ENCODE peak calls at places on chromosomes 11 and 22, in five cellular contexts. B is cardiac fibroblast, W is breast epithelium, R is left lung, J is bronchial epithelial cell. C is an unnamed sample.

GRCh38 chr22:42353883-42354727 is 78.1 kb downstream of the NFAM1 start:
- DNase-seq in J (no peak), W (no peak), R (no peak), B (no peak), C (peak)

GRCh38 chr11:63698976-63699733 is 17.9 kb downstream of the RTN3 start:
- DNase-seq in B (peak), R (no peak), W (no peak), J (no peak), C (no peak)

GRCh38 chr11:59030037-59030436 is 56.1 kb upstream of the GLYATL1B start:
- DNase-seq in W (no peak), J (no peak), B (no peak), R (no peak), C (no peak)

GRCh38 chr22:46056169-46057041 is 79.4 kb upstream of the WNT7B start:
- DNase-seq in R (peak), W (peak), J (no peak), B (no peak), C (peak)

GRCh38 chr22:22161924-22162851 is 82.4 kb upstream of the VPREB1 start:
- DNase-seq in B (no peak), R (no peak), W (no peak), J (no peak), C (no peak)

GRCh38 chr11:48138222-48138621 is 78.4 kb upstream of the OR4B1 start:
- DNase-seq in W (no peak), R (no peak), B (no peak), J (no peak), C (no peak)

GRCh38 chr11:32391965-32392553 is 43.3 kb downstream of the WT1 start:
- DNase-seq in J (no peak), W (no peak), B (peak), R (no peak), C (peak)

GRCh38 chr11:117419136-117419914 is 91.7 kb downstream of the CEP164 start:
- DNase-seq in B (no peak), W (no peak), R (peak), J (no peak), C (peak)

GRCh38 chr11:37502202-37502601 is 904.2 kb upstream of the RAG2 start:
- DNase-seq in B (peak), W (no peak), J (peak), R (no peak), C (peak)

GRCh38 chr11:2775626-2776350 is 76.0 kb upstream of the KCNQ1OT1 start:
- DNase-seq in B (no peak), W (peak), R (peak), J (no peak), C (no peak)

DNA sequence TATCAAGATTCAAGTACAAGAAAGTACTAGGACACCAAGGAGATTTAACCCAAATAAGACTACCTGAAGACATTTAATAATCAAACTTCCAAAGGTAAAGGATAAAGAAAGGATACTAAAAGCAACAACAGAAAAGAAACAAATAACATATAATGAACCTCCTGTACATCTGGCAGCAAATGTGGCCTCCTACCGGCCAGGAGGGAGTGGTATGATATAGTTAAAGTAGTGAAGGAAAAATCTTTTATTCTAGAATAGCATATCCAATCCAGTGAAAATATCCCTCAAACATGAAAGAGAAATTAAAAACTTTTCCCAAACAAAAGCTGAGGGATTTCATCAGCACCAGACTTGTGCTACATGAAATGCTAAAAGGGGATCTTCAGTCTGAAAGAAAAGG is 104.7 kb upstream of the GUCY1A2 start:
- DNase-seq in J (no peak), B (no peak), W (no peak), R (no peak), C (no peak)
- TF ChIP-seq CTCF in J (no peak), B (no peak), W (no peak), R (no peak), C (peak)

GRCh38 chr22:17303840-17304779 is 65.2 kb upstream of the CECR2 start:
- DNase-seq in J (no peak), W (no peak), B (no peak), R (no peak), C (no peak)
- H3K4me3 ChIP-seq in J (no peak), W (no peak), B (no peak), R (no peak), C (no peak)

GRCh38 chr11:120336641-120337132 is 474 bp downstream of the ARHGEF12 start:
- DNase-seq in W (no peak), J (no peak), B (peak), R (peak), C (peak)

GRCh38 chr11:120335596-120335927 is 651 bp upstream of the ARHGEF12 start:
- DNase-seq in J (no peak), R (no peak), W (no peak), B (peak), C (no peak)

GRCh38 chr11:120337133-120337895 is 1.1 kb downstream of the ARHGEF12 start:
- DNase-seq in B (peak), R (peak), W (no peak), J (no peak), C (peak)

GRCh38 chr11:120334894-120335462 is 1.2 kb upstream of the ARHGEF12 start:
- DNase-seq in W (peak), B (peak), J (peak), R (no peak), C (peak)

DNA sequence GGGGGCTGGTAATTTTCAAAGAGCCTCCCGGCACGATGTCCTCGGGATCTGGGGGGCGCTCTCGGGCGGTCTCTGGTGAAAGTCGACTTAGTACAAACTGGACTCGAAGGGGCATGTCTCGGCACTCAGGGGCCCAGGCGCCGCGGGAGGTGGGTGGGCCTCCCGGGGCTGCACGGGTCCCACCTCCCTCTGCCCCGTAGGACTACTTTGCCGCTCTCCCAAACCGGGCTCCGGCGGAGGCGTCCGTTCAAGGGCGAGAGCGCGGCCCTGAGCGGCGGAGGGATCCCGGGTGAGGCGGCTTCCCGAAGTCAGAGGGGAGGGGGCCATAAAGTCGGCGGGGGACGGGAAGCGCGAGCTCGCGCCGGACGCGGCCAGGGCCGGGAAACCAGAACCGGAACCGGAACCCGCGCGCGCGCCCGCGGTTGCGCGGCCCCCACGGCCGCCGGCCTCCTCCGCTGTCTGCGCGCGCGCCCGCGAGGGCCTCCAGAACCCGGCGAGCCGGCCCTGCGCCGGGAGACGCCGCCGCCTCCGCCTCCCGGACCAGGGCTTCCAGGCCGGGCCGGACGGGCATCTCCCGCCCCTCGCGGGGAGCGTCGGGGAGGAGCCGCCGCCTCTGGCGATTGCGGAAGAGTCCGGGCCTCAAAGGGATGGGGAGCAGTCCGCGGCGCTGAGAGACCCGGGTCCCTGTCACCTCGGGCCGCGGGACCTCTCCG is at the start of gene ARHGEF12:
- DNase-seq in B (peak), J (peak), W (peak), R (peak), C (peak)
- TF ChIP-seq CTCF in B (peak), J (peak), W (no peak), R (no peak), C (peak)

GRCh38 chr11:83528877-83529276 is 242.7 kb upstream of the CCDC90B start:
- DNase-seq in W (no peak), B (no peak), R (no peak), J (no peak), C (no peak)
- H3K4me3 ChIP-seq in W (no peak), B (no peak), R (no peak), J (no peak), C (no peak)

DNA sequence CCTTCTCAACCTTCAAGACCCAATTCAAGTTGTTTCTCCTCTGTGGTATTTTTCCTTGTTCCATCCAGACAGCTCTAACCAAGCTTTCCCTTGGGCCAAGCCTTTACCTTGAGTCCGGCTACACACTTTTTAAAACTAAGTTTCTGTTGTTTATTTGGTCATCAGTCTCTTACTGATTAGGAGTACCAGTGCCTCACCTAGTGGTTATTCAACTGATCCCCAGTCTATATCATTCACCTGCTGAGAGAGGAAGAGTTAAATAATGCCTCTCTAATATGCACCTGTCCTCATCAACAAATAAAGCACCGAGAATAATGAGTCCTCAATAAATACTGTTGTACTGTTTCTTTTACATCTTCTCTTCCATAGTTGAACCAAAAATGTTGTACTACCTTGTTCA is 160.8 kb downstream of the MSANTD4 start:
- DNase-seq in B (no peak), R (no peak), J (peak), W (no peak), C (no peak)
- TF ChIP-seq CTCF in B (peak), R (no peak), J (peak), W (no peak), C (peak)

C was measured in fibroblast of mammary gland.